ENCODE peak calls at places on chromosomes 4 and X, in eight cellular contexts. K, M, Y, X, N, W, A and O are unnamed samples.

GRCh38 chrX:110341189-110342035 is 17.2 kb upstream of the RTL9 start:
- DNase-seq in Y (no peak), K (no peak), W (no peak), N (peak), X (no peak), A (no peak), M (peak), O (peak)

GRCh38 chr4:23382880-23383279 is 507.0 kb downstream of the PPARGC1A start:
- DNase-seq in W (no peak), K (no peak), Y (no peak), X (no peak), M (no peak), A (no peak), N (no peak), O (no peak)

GRCh38 chr4:13918110-13918509 is 290.6 kb upstream of the BOD1L1 start:
- DNase-seq in X (peak), Y (no peak), M (no peak), A (peak), N (peak), K (no peak), W (no peak), O (peak)

GRCh38 chrX:68932611-68933010 is 103.8 kb downstream of the EFNB1 start:
- DNase-seq in K (no peak), N (peak), X (peak), W (no peak), A (no peak), Y (peak), M (no peak), O (no peak)

GRCh38 chrX:51804741-51805140 is 61.5 kb downstream of the GSPT2 start:
- DNase-seq in N (no peak), A (no peak), M (no peak), K (no peak), X (no peak), W (no peak), Y (no peak), O (no peak)

GRCh38 chr4:110138546-110138945 is 59.9 kb downstream of the ELOVL6 start:
- DNase-seq in A (no peak), M (no peak), Y (no peak), W (no peak), K (no peak), N (no peak), X (no peak), O (no peak)

GRCh38 chrX:109847257-109848187 is 114.5 kb upstream of the ACSL4 start:
- DNase-seq in X (no peak), Y (no peak), W (no peak), A (peak), K (no peak), N (peak), M (no peak), O (peak)

GRCh38 chrX:104324871-104325585 is 70.3 kb upstream of the ESX1 start:
- DNase-seq in Y (no peak), K (no peak), W (no peak), N (no peak), X (no peak), A (no peak), M (no peak), O (no peak)

GRCh38 chr4:36053931-36054330 is 190.4 kb downstream of the ARAP2 start:
- DNase-seq in Y (no peak), M (no peak), K (no peak), W (no peak), N (peak), X (no peak), A (no peak), O (no peak)

GRCh38 chr4:187128971-187129370 is 405.3 kb upstream of the FAT1 start:
- DNase-seq in A (no peak), Y (no peak), X (no peak), W (no peak), N (peak), M (no peak), K (no peak), O (peak)

GRCh38 chr4:7049739-7050138 is 6.6 kb downstream of the TADA2B start:
- DNase-seq in Y (no peak), M (no peak), N (no peak), X (no peak), W (no peak), A (no peak), K (no peak), O (no peak)

GRCh38 chrX:41594634-41595033 is 94.1 kb upstream of the GPR34 start:
- DNase-seq in K (no peak), M (no peak), W (no peak), A (no peak), X (no peak), N (no peak), Y (no peak), O (no peak)

GRCh38 chr4:122900314-122900713 is 22.1 kb downstream of the NUDT6 start:
- DNase-seq in W (no peak), X (no peak), K (no peak), Y (no peak), A (no peak), N (no peak), M (no peak), O (no peak)

GRCh38 chrX:30309139-30309571 is at the start of gene NR0B1:
- DNase-seq in M (peak), A (no peak), N (peak), X (no peak), K (no peak), Y (no peak), W (no peak), O (no peak)

GRCh38 chrX:15334561-15334960 is 762 bp downstream of the PIGA start:
- DNase-seq in A (no peak), N (peak), K (no peak), W (no peak), Y (no peak), M (no peak), X (no peak), O (no peak)

GRCh38 chr4:680931-681645 is 6.7 kb downstream of the MYL5 start:
- DNase-seq in K (no peak), A (no peak), N (peak), X (peak), M (no peak), W (peak), Y (peak), O (no peak)

GRCh38 chr4:84235545-84235944 is 263.5 kb downstream of the NKX6-1 start:
- DNase-seq in N (no peak), Y (no peak), X (no peak), A (no peak), K (no peak), W (no peak), M (no peak), O (no peak)

GRCh38 chrX:43731086-43731485 is 75.0 kb downstream of the MAOA start:
- DNase-seq in W (no peak), X (no peak), Y (no peak), A (no peak), M (no peak), N (no peak), K (no peak), O (no peak)

GRCh38 chr4:19857405-19857804 is 394.3 kb upstream of the SLIT2 start:
- DNase-seq in Y (no peak), M (peak), X (no peak), A (no peak), W (no peak), K (no peak), N (peak), O (no peak)

GRCh38 chr4:154491341-154491679 is 289 bp downstream of the DCHS2 start:
- DNase-seq in A (no peak), Y (no peak), X (no peak), N (peak), W (no peak), M (peak), K (no peak), O (no peak)

GRCh38 chr4:99022566-99022965 is 27.0 kb downstream of the METAP1 start:
- DNase-seq in W (no peak), A (no peak), K (no peak), X (no peak), Y (no peak), N (no peak), M (no peak), O (no peak)
- H3K4me3 ChIP-seq in W (no peak), A (peak), K (no peak), X (no peak), Y (no peak), N (peak), M (no peak), O (no peak)

GRCh38 chrX:152992120-152992519 is 1.8 kb downstream of the PNMA5 start:
- DNase-seq in M (no peak), W (no peak), N (no peak), Y (no peak), K (no peak), A (no peak), X (no peak), O (no peak)

GRCh38 chrX:152991123-152991522 is 2.8 kb downstream of the PNMA5 start:
- DNase-seq in X (no peak), Y (no peak), M (no peak), N (no peak), A (no peak), W (no peak), K (no peak), O (no peak)

GRCh38 chrX:152989292-152989658 is 4.6 kb downstream of the PNMA5 start:
- DNase-seq in M (no peak), Y (no peak), K (no peak), W (no peak), X (no peak), A (no peak), N (peak), O (no peak)

GRCh38 chrX:152988536-152989291 is 5.2 kb downstream of the PNMA5 start:
- DNase-seq in M (no peak), W (no peak), N (no peak), K (no peak), X (no peak), Y (no peak), A (no peak), O (no peak)

GRCh38 chrX:152987801-152988200 is 6.1 kb downstream of the PNMA5 start:
- DNase-seq in K (no peak), M (no peak), X (no peak), Y (no peak), W (no peak), N (no peak), A (no peak), O (no peak)
- H3K4me3 ChIP-seq in K (no peak), M (no peak), X (no peak), Y (no peak), W (no peak), N (no peak), A (no peak), O (no peak)

GRCh38 chrX:115679460-115679859 is 118.5 kb downstream of the PLS3 start:
- DNase-seq in N (peak), A (peak), X (no peak), Y (no peak), K (no peak), W (no peak), M (peak), O (no peak)
- H3K4me3 ChIP-seq in N (no peak), A (no peak), X (no peak), Y (no peak), K (no peak), W (no peak), M (no peak), O (no peak)

GRCh38 chrX:119677654-119677981 is 15.3 kb downstream of the SEPTIN6 start:
- DNase-seq in K (no peak), A (no peak), X (no peak), Y (no peak), M (no peak), N (no peak), W (no peak), O (no peak)

GRCh38 chrX:119684916-119685224 is 8.1 kb downstream of the SEPTIN6 start:
- DNase-seq in M (peak), W (no peak), K (no peak), X (no peak), N (no peak), Y (no peak), A (no peak), O (no peak)

GRCh38 chrX:119685225-119686066 is 7.5 kb downstream of the SEPTIN6 start:
- DNase-seq in A (no peak), N (no peak), K (peak), M (peak), W (no peak), X (no peak), Y (no peak), O (no peak)

GRCh38 chrX:119686087-119686639 is 6.8 kb downstream of the SEPTIN6 start:
- DNase-seq in A (no peak), W (no peak), Y (no peak), K (no peak), N (peak), X (no peak), M (peak), O (no peak)

GRCh38 chrX:119682019-119682989 is 10.7 kb downstream of the SEPTIN6 start:
- DNase-seq in X (no peak), A (no peak), Y (no peak), M (no peak), N (no peak), W (no peak), K (peak), O (no peak)
- H3K4me3 ChIP-seq in X (no peak), A (no peak), Y (no peak), M (no peak), N (no peak), W (no peak), K (peak), O (no peak)

GRCh38 chr4:72701987-72702819 is 133.2 kb upstream of the ADAMTS3 start:
- DNase-seq in Y (no peak), W (no peak), A (peak), M (peak), X (no peak), N (peak), K (no peak), O (peak)
- H3K4me3 ChIP-seq in Y (peak), W (peak), A (peak), M (peak), X (peak), N (peak), K (peak), O (peak)

GRCh38 chrX:38320819-38321218 is 6.5 kb downstream of the RPGR start:
- DNase-seq in W (no peak), M (no peak), A (no peak), N (no peak), K (no peak), Y (no peak), X (no peak), O (no peak)
- H3K4me3 ChIP-seq in W (no peak), M (no peak), A (no peak), N (no peak), K (no peak), Y (no peak), X (no peak), O (no peak)

DNA sequence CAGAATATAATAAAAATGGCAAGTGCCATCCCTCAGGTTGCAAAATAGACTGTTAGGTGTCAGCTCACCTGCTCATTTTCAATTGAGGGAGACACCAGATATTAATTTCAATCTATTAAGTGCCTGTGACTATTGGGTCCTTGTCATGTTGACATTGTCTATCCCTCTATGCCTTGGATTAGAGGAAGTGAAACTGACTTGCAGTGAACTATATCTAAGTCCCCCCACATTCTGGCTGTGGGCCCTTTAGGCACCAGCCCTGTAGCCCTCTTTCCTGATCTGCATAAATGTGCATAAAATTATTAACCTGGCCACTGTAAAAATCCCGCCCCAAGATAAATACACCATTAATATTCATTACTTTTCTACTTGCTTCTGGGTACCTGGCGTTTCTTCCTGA is 293.0 kb upstream of the CLNK start:
- DNase-seq in A (no peak), Y (no peak), X (no peak), K (no peak), M (no peak), W (no peak), N (no peak), O (no peak)
- H3K4me3 ChIP-seq in A (no peak), Y (no peak), X (no peak), K (no peak), M (no peak), W (no peak), N (no peak), O (no peak)

DNA sequence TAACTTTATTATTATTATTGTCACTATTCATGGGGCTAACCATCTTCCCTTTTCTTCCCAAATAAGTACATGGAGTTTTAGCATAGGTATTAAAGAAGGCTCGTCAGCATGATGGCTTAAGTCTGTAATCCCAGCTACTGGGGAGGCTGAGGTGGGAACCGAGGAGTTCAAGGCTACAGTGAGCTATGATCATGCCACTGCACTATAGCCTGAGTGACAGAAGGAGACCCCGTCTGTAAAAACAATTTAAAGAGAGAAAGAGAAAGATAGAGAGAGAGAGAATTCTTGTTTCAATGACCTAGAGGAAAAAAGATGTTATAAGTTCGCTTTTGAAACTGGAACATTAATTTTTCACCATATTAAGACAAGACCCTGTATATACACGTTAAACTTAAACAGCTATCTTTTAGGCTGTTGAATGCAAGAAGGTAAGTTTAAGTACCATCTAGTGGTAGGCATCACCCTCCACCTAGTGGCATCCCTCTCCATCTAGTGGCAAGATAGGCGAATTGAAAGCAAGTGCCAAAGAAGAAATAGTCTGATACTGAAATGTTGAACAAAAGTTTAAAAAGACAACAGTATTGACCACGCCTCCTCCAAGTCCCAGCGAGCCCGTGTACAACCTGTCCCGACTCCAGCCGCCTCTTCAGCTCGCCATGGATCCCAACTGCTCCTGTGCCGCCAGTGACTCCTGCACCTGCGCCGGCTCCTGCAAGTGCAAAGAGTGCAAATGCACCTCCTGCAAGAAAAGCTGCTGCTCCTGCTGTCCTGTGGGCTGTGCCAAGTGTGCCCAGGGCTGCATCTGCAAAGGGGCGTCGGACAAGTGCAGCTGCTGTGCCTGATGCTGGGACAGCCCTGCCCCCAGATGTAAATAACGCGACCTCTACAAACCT is 26.0 kb upstream of the YTHDC1 start:
- DNase-seq in N (peak), A (peak), W (no peak), K (peak), M (peak), Y (no peak), X (no peak), O (peak)
- H3K4me3 ChIP-seq in N (no peak), A (peak), W (no peak), K (no peak), M (peak), Y (no peak), X (no peak), O (peak)

GRCh38 chr4:38319456-38320348 is 344.3 kb upstream of the KLF3 start:
- DNase-seq in M (peak), W (peak), N (peak), Y (peak), A (peak), K (peak), X (peak), O (peak)
- H3K4me3 ChIP-seq in M (peak), W (peak), N (no peak), Y (peak), A (no peak), K (peak), X (peak), O (no peak)

DNA sequence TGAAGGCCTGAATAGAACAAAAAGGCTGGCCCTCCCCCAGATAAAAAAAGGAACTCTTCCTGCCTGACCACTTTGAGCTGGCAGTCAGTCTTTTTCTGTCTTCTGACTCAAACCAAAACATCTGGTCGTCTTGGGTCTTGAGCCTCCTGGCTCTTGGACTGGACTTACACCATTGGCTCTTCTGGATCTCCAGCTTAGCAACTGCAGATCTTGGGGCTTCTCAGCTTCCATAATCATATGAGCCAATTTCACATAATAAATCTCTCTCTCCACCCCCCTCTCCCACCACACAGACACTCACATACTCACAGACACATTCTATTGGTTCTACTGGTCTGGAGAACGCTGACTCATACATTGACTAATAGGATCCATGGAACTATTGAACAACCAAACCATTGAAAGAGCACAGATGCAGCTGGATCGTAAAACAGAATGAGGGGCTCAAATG is 15.6 kb upstream of the CWH43 start:
- DNase-seq in X (no peak), Y (no peak), W (no peak), N (no peak), K (no peak), A (no peak), M (peak), O (no peak)
- H3K4me3 ChIP-seq in X (no peak), Y (no peak), W (no peak), N (no peak), K (no peak), A (no peak), M (no peak), O (no peak)